ENCODE peak calls at places on chromosomes 5 and 9, in nine cellular contexts. One of them, this sample, is unnamed.

GRCh38 chr5:68255305-68256130 is 40.0 kb downstream of the PIK3R1 start:
- DNase-seq in stimulated activated CD8-positive, alpha-beta memory T cell treated with anti-CD3 and anti-CD28 coated beads, Interleukin-2, amount 100 ng/mL, for 48 hours: no peak
- DNase-seq in activated CD4-positive, alpha-beta memory T cell treated with anti-CD3 and anti-CD28 coated beads for 36 hours: no peak
- DNase-seq in substantia nigra: peak
- DNase-seq in EH: no peak
- DNase-seq in Peyer's patch: no peak
- DNase-seq in NCI-H1436: no peak
- DNase-seq in HT-29: no peak
- DNase-seq in stimulated activated naive B cell treated with anti-CD40 and anti-IgM and Interleukin-4, amounts not matched to agents 10 μg/mL and 1 μg/mL and 100 μg/mL, for 72 hours: no peak
- DNase-seq in this sample: no peak

GRCh38 chr5:135534609-135535419 is 950 bp downstream of the NEUROG1 start:
- DNase-seq in stimulated activated CD8-positive, alpha-beta memory T cell treated with anti-CD3 and anti-CD28 coated beads, Interleukin-2, amount 100 ng/mL, for 48 hours: no peak
- DNase-seq in activated CD4-positive, alpha-beta memory T cell treated with anti-CD3 and anti-CD28 coated beads for 36 hours: no peak
- DNase-seq in substantia nigra: no peak
- DNase-seq in EH: no peak
- DNase-seq in Peyer's patch: no peak
- DNase-seq in NCI-H1436: no peak
- DNase-seq in HT-29: no peak
- DNase-seq in stimulated activated naive B cell treated with anti-CD40 and anti-IgM and Interleukin-4, amounts not matched to agents 10 μg/mL and 1 μg/mL and 100 μg/mL, for 72 hours: no peak
- DNase-seq in this sample: no peak

GRCh38 chr5:174828786-174829510 is 104.6 kb downstream of the MSX2 start:
- DNase-seq in stimulated activated CD8-positive, alpha-beta memory T cell treated with anti-CD3 and anti-CD28 coated beads, Interleukin-2, amount 100 ng/mL, for 48 hours: no peak
- DNase-seq in activated CD4-positive, alpha-beta memory T cell treated with anti-CD3 and anti-CD28 coated beads for 36 hours: no peak
- DNase-seq in substantia nigra: no peak
- DNase-seq in EH: peak
- DNase-seq in Peyer's patch: no peak
- DNase-seq in NCI-H1436: no peak
- DNase-seq in HT-29: no peak
- DNase-seq in stimulated activated naive B cell treated with anti-CD40 and anti-IgM and Interleukin-4, amounts not matched to agents 10 μg/mL and 1 μg/mL and 100 μg/mL, for 72 hours: no peak
- DNase-seq in this sample: no peak

GRCh38 chr5:154191467-154192261 is 1.1 kb downstream of the GALNT10 start:
- DNase-seq in stimulated activated CD8-positive, alpha-beta memory T cell treated with anti-CD3 and anti-CD28 coated beads, Interleukin-2, amount 100 ng/mL, for 48 hours: no peak
- DNase-seq in activated CD4-positive, alpha-beta memory T cell treated with anti-CD3 and anti-CD28 coated beads for 36 hours: peak
- DNase-seq in substantia nigra: peak
- DNase-seq in EH: peak
- DNase-seq in Peyer's patch: no peak
- DNase-seq in NCI-H1436: no peak
- DNase-seq in HT-29: no peak
- DNase-seq in stimulated activated naive B cell treated with anti-CD40 and anti-IgM and Interleukin-4, amounts not matched to agents 10 μg/mL and 1 μg/mL and 100 μg/mL, for 72 hours: no peak
- DNase-seq in this sample: no peak

GRCh38 chr9:84604223-84604622 is 65.3 kb upstream of the NTRK2 start:
- DNase-seq in stimulated activated CD8-positive, alpha-beta memory T cell treated with anti-CD3 and anti-CD28 coated beads, Interleukin-2, amount 100 ng/mL, for 48 hours: no peak
- DNase-seq in activated CD4-positive, alpha-beta memory T cell treated with anti-CD3 and anti-CD28 coated beads for 36 hours: no peak
- DNase-seq in substantia nigra: no peak
- DNase-seq in EH: no peak
- DNase-seq in Peyer's patch: no peak
- DNase-seq in NCI-H1436: no peak
- DNase-seq in HT-29: no peak
- DNase-seq in stimulated activated naive B cell treated with anti-CD40 and anti-IgM and Interleukin-4, amounts not matched to agents 10 μg/mL and 1 μg/mL and 100 μg/mL, for 72 hours: no peak
- DNase-seq in this sample: no peak

GRCh38 chr9:92294297-92294676 is 790 bp upstream of the IARS1 start:
- DNase-seq in stimulated activated CD8-positive, alpha-beta memory T cell treated with anti-CD3 and anti-CD28 coated beads, Interleukin-2, amount 100 ng/mL, for 48 hours: no peak
- DNase-seq in activated CD4-positive, alpha-beta memory T cell treated with anti-CD3 and anti-CD28 coated beads for 36 hours: peak
- DNase-seq in substantia nigra: no peak
- DNase-seq in EH: peak
- DNase-seq in Peyer's patch: peak
- DNase-seq in NCI-H1436: no peak
- DNase-seq in HT-29: peak
- DNase-seq in stimulated activated naive B cell treated with anti-CD40 and anti-IgM and Interleukin-4, amounts not matched to agents 10 μg/mL and 1 μg/mL and 100 μg/mL, for 72 hours: peak
- DNase-seq in this sample: peak

GRCh38 chr5:65100846-65101678 is 332.3 kb downstream of the CWC27 start:
- DNase-seq in stimulated activated CD8-positive, alpha-beta memory T cell treated with anti-CD3 and anti-CD28 coated beads, Interleukin-2, amount 100 ng/mL, for 48 hours: no peak
- DNase-seq in activated CD4-positive, alpha-beta memory T cell treated with anti-CD3 and anti-CD28 coated beads for 36 hours: peak
- DNase-seq in substantia nigra: peak
- DNase-seq in EH: peak
- DNase-seq in Peyer's patch: peak
- DNase-seq in NCI-H1436: peak
- DNase-seq in HT-29: peak
- DNase-seq in stimulated activated naive B cell treated with anti-CD40 and anti-IgM and Interleukin-4, amounts not matched to agents 10 μg/mL and 1 μg/mL and 100 μg/mL, for 72 hours: no peak
- DNase-seq in this sample: peak

GRCh38 chr5:80569961-80570786 is at the start of gene ANKRD34B:
- DNase-seq in stimulated activated CD8-positive, alpha-beta memory T cell treated with anti-CD3 and anti-CD28 coated beads, Interleukin-2, amount 100 ng/mL, for 48 hours: peak
- DNase-seq in activated CD4-positive, alpha-beta memory T cell treated with anti-CD3 and anti-CD28 coated beads for 36 hours: peak
- DNase-seq in substantia nigra: no peak
- DNase-seq in EH: peak
- DNase-seq in Peyer's patch: no peak
- DNase-seq in NCI-H1436: peak
- DNase-seq in HT-29: no peak
- DNase-seq in stimulated activated naive B cell treated with anti-CD40 and anti-IgM and Interleukin-4, amounts not matched to agents 10 μg/mL and 1 μg/mL and 100 μg/mL, for 72 hours: no peak
- DNase-seq in this sample: peak

This sample was measured in HAP-1.